ENCODE peak calls at places on chromosomes 11 and 22, in ten cellular contexts. One of them, this sample, is unnamed.

GRCh38 chr11:69450064-69450856 is 31.2 kb upstream of the LINC01488 start:
- DNase-seq in thyroid gland: peak; percentile 74
- DNase-seq in fibroblast of lung: no peak
- DNase-seq in GM23338: no peak
- DNase-seq in cardiac muscle cell: no peak
- DNase-seq in psoas muscle: peak; percentile 61
- DNase-seq in IMR-90: no peak
- DNase-seq in upper lobe of right lung: no peak
- DNase-seq in lower lobe of right lung: no peak
- DNase-seq in CD8-positive, alpha-beta T cell: no peak
- DNase-seq in this sample: no peak

GRCh38 chr11:115930276-115930675 is 426.1 kb upstream of the CADM1 start:
- DNase-seq in CD8-positive, alpha-beta T cell: no peak
- DNase-seq in psoas muscle: no peak
- DNase-seq in GM23338: no peak
- DNase-seq in thyroid gland: no peak
- DNase-seq in upper lobe of right lung: no peak
- DNase-seq in cardiac muscle cell: no peak
- DNase-seq in lower lobe of right lung: no peak
- DNase-seq in IMR-90: no peak
- DNase-seq in fibroblast of lung: peak; percentile 25
- DNase-seq in this sample: no peak

GRCh38 chr11:18958221-18958910 is 19.2 kb upstream of the MRGPRX1 start:
- DNase-seq in fibroblast of lung: no peak
- DNase-seq in lower lobe of right lung: no peak
- DNase-seq in CD8-positive, alpha-beta T cell: no peak
- DNase-seq in upper lobe of right lung: no peak
- DNase-seq in psoas muscle: no peak
- DNase-seq in cardiac muscle cell: no peak
- DNase-seq in GM23338: peak; percentile 81
- DNase-seq in thyroid gland: peak; percentile 11
- DNase-seq in IMR-90: no peak
- DNase-seq in this sample: no peak

GRCh38 chr11:75313457-75314272 is 37.8 kb downstream of the ARRB1 start:
- DNase-seq in fibroblast of lung: peak; percentile 55
- DNase-seq in lower lobe of right lung: peak; percentile 77
- DNase-seq in CD8-positive, alpha-beta T cell: no peak
- DNase-seq in GM23338: no peak
- DNase-seq in IMR-90: peak; percentile 81
- DNase-seq in thyroid gland: peak; percentile 85
- DNase-seq in psoas muscle: peak; percentile 80
- DNase-seq in upper lobe of right lung: peak; percentile 82
- DNase-seq in cardiac muscle cell: peak; percentile 80
- DNase-seq in this sample: no peak

GRCh38 chr22:42747701-42748513 is 27.2 kb upstream of the A4GALT start:
- DNase-seq in GM23338: no peak
- DNase-seq in CD8-positive, alpha-beta T cell: no peak
- DNase-seq in lower lobe of right lung: no peak
- DNase-seq in thyroid gland: no peak
- DNase-seq in fibroblast of lung: peak; percentile 84
- DNase-seq in IMR-90: peak; percentile 76
- DNase-seq in cardiac muscle cell: peak; percentile 73
- DNase-seq in psoas muscle: no peak
- DNase-seq in upper lobe of right lung: no peak
- DNase-seq in this sample: no peak

GRCh38 chr11:111417011-111417765 is 38.1 kb upstream of the POU2AF1 start:
- DNase-seq in psoas muscle: no peak
- DNase-seq in lower lobe of right lung: no peak
- DNase-seq in upper lobe of right lung: no peak
- DNase-seq in cardiac muscle cell: no peak
- DNase-seq in fibroblast of lung: no peak
- DNase-seq in IMR-90: peak; percentile 73
- DNase-seq in GM23338: no peak
- DNase-seq in CD8-positive, alpha-beta T cell: no peak
- DNase-seq in thyroid gland: peak; percentile 73
- DNase-seq in this sample: no peak

GRCh38 chr11:95346207-95346718 is 115.3 kb upstream of the SESN3 start:
- DNase-seq in IMR-90: no peak
- DNase-seq in CD8-positive, alpha-beta T cell: no peak
- DNase-seq in GM23338: no peak
- DNase-seq in fibroblast of lung: no peak
- DNase-seq in upper lobe of right lung: no peak
- DNase-seq in lower lobe of right lung: no peak
- DNase-seq in psoas muscle: no peak
- DNase-seq in cardiac muscle cell: no peak
- DNase-seq in thyroid gland: no peak
- DNase-seq in this sample: no peak

GRCh38 chr11:114925591-114925990 is 247.3 kb downstream of the NXPE2 start:
- DNase-seq in cardiac muscle cell: no peak
- DNase-seq in GM23338: no peak
- DNase-seq in CD8-positive, alpha-beta T cell: no peak
- DNase-seq in thyroid gland: no peak
- DNase-seq in psoas muscle: no peak
- DNase-seq in lower lobe of right lung: no peak
- DNase-seq in IMR-90: no peak
- DNase-seq in fibroblast of lung: peak; percentile 23
- DNase-seq in upper lobe of right lung: no peak
- DNase-seq in this sample: no peak

GRCh38 chr11:69595805-69596665 is 44.9 kb upstream of the CCND1 start:
- DNase-seq in fibroblast of lung: no peak
- DNase-seq in GM23338: no peak
- DNase-seq in lower lobe of right lung: no peak
- DNase-seq in thyroid gland: no peak
- DNase-seq in psoas muscle: no peak
- DNase-seq in upper lobe of right lung: no peak
- DNase-seq in cardiac muscle cell: no peak
- DNase-seq in CD8-positive, alpha-beta T cell: no peak
- DNase-seq in IMR-90: no peak
- DNase-seq in this sample: no peak

GRCh38 chr11:70364745-70365535 is 33.4 kb upstream of the CTTN start:
- DNase-seq in IMR-90: no peak
- DNase-seq in fibroblast of lung: no peak
- DNase-seq in cardiac muscle cell: no peak
- DNase-seq in lower lobe of right lung: no peak
- DNase-seq in upper lobe of right lung: no peak
- DNase-seq in GM23338: no peak
- DNase-seq in CD8-positive, alpha-beta T cell: peak; percentile 49
- DNase-seq in thyroid gland: no peak
- DNase-seq in psoas muscle: no peak
- DNase-seq in this sample: no peak

GRCh38 chr22:32603651-32604540 is 129.3 kb downstream of the FBXO7 start:
- DNase-seq in IMR-90: no peak
- DNase-seq in thyroid gland: peak; percentile 12
- DNase-seq in fibroblast of lung: no peak
- DNase-seq in cardiac muscle cell: peak; percentile 32
- DNase-seq in lower lobe of right lung: no peak
- DNase-seq in psoas muscle: no peak
- DNase-seq in upper lobe of right lung: no peak
- DNase-seq in GM23338: no peak
- DNase-seq in CD8-positive, alpha-beta T cell: no peak
- DNase-seq in this sample: no peak

GRCh38 chr11:130858215-130858614 is 58.1 kb downstream of the SNX19 start:
- DNase-seq in cardiac muscle cell: no peak
- DNase-seq in IMR-90: no peak
- DNase-seq in GM23338: peak; percentile 14
- DNase-seq in lower lobe of right lung: no peak
- DNase-seq in psoas muscle: no peak
- DNase-seq in thyroid gland: no peak
- DNase-seq in fibroblast of lung: no peak
- DNase-seq in upper lobe of right lung: no peak
- DNase-seq in CD8-positive, alpha-beta T cell: no peak
- DNase-seq in this sample: no peak

GRCh38 chr11:88174627-88175003 is 628 bp downstream of the RAB38 start:
- DNase-seq in fibroblast of lung: peak; percentile 78
- DNase-seq in lower lobe of right lung: peak; percentile 83
- DNase-seq in CD8-positive, alpha-beta T cell: no peak
- DNase-seq in upper lobe of right lung: peak; percentile 88
- DNase-seq in IMR-90: peak; percentile 86
- DNase-seq in thyroid gland: peak; percentile 82
- DNase-seq in cardiac muscle cell: peak; percentile 81
- DNase-seq in GM23338: peak; percentile 56
- DNase-seq in psoas muscle: peak; percentile 71
- DNase-seq in this sample: no peak

GRCh38 chr11:118379497-118379896 is 20.1 kb downstream of the UBE4A start:
- DNase-seq in thyroid gland: no peak
- DNase-seq in IMR-90: no peak
- DNase-seq in GM23338: no peak
- DNase-seq in lower lobe of right lung: no peak
- DNase-seq in psoas muscle: no peak
- DNase-seq in fibroblast of lung: no peak
- DNase-seq in upper lobe of right lung: no peak
- DNase-seq in CD8-positive, alpha-beta T cell: no peak
- DNase-seq in cardiac muscle cell: no peak
- DNase-seq in this sample: no peak

GRCh38 chr11:128691802-128692749 is 1.8 kb upstream of the FLI1 start:
- DNase-seq in fibroblast of lung: no peak
- DNase-seq in cardiac muscle cell: no peak
- DNase-seq in GM23338: peak; percentile 74
- DNase-seq in thyroid gland: no peak
- DNase-seq in IMR-90: no peak
- DNase-seq in psoas muscle: peak; percentile 50
- DNase-seq in lower lobe of right lung: no peak
- DNase-seq in upper lobe of right lung: no peak
- DNase-seq in CD8-positive, alpha-beta T cell: no peak
- DNase-seq in this sample: no peak

GRCh38 chr22:22934543-22935055 is 47.0 kb downstream of the IGLL5 start:
- DNase-seq in IMR-90: no peak
- DNase-seq in GM23338: no peak
- DNase-seq in lower lobe of right lung: no peak
- DNase-seq in thyroid gland: no peak
- DNase-seq in CD8-positive, alpha-beta T cell: no peak
- DNase-seq in psoas muscle: peak; percentile 29
- DNase-seq in upper lobe of right lung: no peak
- DNase-seq in fibroblast of lung: no peak
- DNase-seq in cardiac muscle cell: no peak
- DNase-seq in this sample: no peak

DNA sequence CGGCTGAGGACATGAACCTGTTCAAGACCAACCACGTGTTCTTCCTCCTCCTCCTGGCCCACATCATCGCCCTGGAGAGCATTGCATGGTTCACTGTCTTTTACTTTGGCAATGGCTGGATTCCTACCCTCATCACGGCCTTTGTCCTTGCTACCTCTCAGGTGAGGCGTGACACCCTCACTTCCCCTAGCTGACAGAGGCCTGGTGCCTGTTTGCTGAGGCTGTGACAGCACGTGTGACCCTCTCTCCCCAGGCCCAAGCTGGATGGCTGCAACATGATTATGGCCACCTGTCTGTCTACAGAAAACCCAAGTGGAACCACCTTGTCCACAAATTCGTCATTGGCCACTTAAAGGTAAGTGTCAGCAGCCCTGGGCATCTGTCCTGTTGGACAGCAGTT is 12.3 kb downstream of the FADS2 start:
- DNase-seq in upper lobe of right lung: no peak
- DNase-seq in psoas muscle: no peak
- DNase-seq in GM23338: no peak
- DNase-seq in IMR-90: no peak
- DNase-seq in CD8-positive, alpha-beta T cell: no peak
- DNase-seq in lower lobe of right lung: no peak
- DNase-seq in thyroid gland: no peak
- DNase-seq in cardiac muscle cell: no peak
- DNase-seq in fibroblast of lung: no peak
- DNase-seq in this sample: no peak
- H3K4me3 ChIP-seq in upper lobe of right lung: no peak overlapping the region
- H3K4me3 ChIP-seq in psoas muscle: no peak overlapping the region
- H3K4me3 ChIP-seq in GM23338: no peak overlapping the region
- H3K4me3 ChIP-seq in IMR-90: no peak overlapping the region
- H3K4me3 ChIP-seq in CD8-positive, alpha-beta T cell: no peak overlapping the region
- H3K4me3 ChIP-seq in lower lobe of right lung: no peak overlapping the region
- H3K4me3 ChIP-seq in thyroid gland: no peak overlapping the region
- H3K4me3 ChIP-seq in cardiac muscle cell: no peak overlapping the region
- H3K4me3 ChIP-seq in fibroblast of lung: no peak overlapping the region
- H3K4me3 ChIP-seq in this sample: no peak overlapping the region

GRCh38 chr22:27879923-27880322 is 39.1 kb downstream of the PITPNB start:
- DNase-seq in GM23338: peak; percentile 79
- DNase-seq in upper lobe of right lung: no peak
- DNase-seq in psoas muscle: no peak
- DNase-seq in fibroblast of lung: peak; percentile 49
- DNase-seq in lower lobe of right lung: no peak
- DNase-seq in IMR-90: peak; percentile 54
- DNase-seq in cardiac muscle cell: peak; percentile 68
- DNase-seq in thyroid gland: no peak
- DNase-seq in CD8-positive, alpha-beta T cell: no peak
- DNase-seq in this sample: no peak
- H3K27ac ChIP-seq in GM23338: no peak overlapping the region
- H3K27ac ChIP-seq in upper lobe of right lung: no peak overlapping the region
- H3K27ac ChIP-seq in psoas muscle: no peak overlapping the region
- H3K27ac ChIP-seq in fibroblast of lung: no peak overlapping the region
- H3K27ac ChIP-seq in lower lobe of right lung: no peak overlapping the region
- H3K27ac ChIP-seq in IMR-90: peak overlapping the region; percentile 32
- H3K27ac ChIP-seq in cardiac muscle cell: no peak overlapping the region
- H3K27ac ChIP-seq in thyroid gland: no peak overlapping the region
- H3K27ac ChIP-seq in CD8-positive, alpha-beta T cell: no peak overlapping the region
- H3K27ac ChIP-seq in this sample: no peak overlapping the region

DNA sequence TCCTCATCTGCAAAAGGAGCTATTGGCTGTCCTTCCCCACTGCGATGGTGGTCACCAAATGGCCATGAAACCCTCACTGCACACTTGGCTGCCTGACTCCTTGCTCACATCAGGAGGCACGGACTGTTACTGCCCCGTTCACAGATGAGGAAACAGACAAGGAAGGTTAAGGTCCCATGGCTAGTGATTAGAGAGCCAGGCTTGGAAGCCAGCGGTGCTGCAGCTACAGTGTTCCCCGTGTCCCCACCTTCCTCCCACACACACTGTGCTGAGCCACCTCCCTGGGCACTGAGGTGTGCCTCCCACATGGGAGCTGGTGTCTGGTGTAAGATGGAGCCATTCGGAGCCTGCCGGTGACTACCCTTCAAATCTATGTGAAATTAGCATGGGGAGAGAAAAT is 2.6 kb downstream of the ARHGAP8 start:
- DNase-seq in upper lobe of right lung: no peak
- DNase-seq in lower lobe of right lung: no peak
- DNase-seq in fibroblast of lung: no peak
- DNase-seq in CD8-positive, alpha-beta T cell: no peak
- DNase-seq in cardiac muscle cell: no peak
- DNase-seq in GM23338: no peak
- DNase-seq in thyroid gland: peak; percentile 78
- DNase-seq in psoas muscle: no peak
- DNase-seq in IMR-90: no peak
- DNase-seq in this sample: no peak
- H3K4me3 ChIP-seq in upper lobe of right lung: no peak overlapping the region
- H3K4me3 ChIP-seq in lower lobe of right lung: no peak overlapping the region
- H3K4me3 ChIP-seq in fibroblast of lung: no peak overlapping the region
- H3K4me3 ChIP-seq in CD8-positive, alpha-beta T cell: no peak overlapping the region
- H3K4me3 ChIP-seq in cardiac muscle cell: no peak overlapping the region
- H3K4me3 ChIP-seq in GM23338: peak overlapping the region; percentile 44
- H3K4me3 ChIP-seq in thyroid gland: no peak overlapping the region
- H3K4me3 ChIP-seq in psoas muscle: no peak overlapping the region
- H3K4me3 ChIP-seq in IMR-90: no peak overlapping the region
- H3K4me3 ChIP-seq in this sample: no peak overlapping the region

DNA sequence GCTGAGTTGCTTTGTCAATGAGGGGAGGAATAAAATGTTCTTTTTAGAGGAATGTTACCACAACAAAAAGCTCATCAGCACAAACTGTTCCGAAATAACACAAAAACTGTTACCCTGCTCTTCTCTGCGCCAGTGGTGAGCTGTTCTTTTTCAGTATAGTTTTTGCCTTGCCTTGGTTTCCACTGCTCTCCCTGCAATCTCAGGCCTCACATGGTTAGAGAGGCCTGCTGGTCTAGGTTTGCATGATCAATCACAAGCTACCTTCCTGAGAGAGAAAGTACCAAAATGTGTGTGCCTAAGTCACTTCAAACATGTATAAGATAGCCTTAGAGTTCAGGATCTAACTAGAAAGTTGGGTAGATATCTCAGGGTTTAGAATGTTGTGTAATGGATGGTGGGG is 114.6 kb downstream of the STIM1 start:
- DNase-seq in upper lobe of right lung: no peak
- DNase-seq in GM23338: no peak
- DNase-seq in IMR-90: no peak
- DNase-seq in thyroid gland: no peak
- DNase-seq in CD8-positive, alpha-beta T cell: no peak
- DNase-seq in lower lobe of right lung: no peak
- DNase-seq in cardiac muscle cell: no peak
- DNase-seq in fibroblast of lung: no peak
- DNase-seq in psoas muscle: no peak
- DNase-seq in this sample: no peak
- H3K27ac ChIP-seq in upper lobe of right lung: no peak overlapping the region
- H3K27ac ChIP-seq in GM23338: no peak overlapping the region
- H3K27ac ChIP-seq in IMR-90: no peak overlapping the region
- H3K27ac ChIP-seq in thyroid gland: no peak overlapping the region
- H3K27ac ChIP-seq in CD8-positive, alpha-beta T cell: peak overlapping the region; percentile 0
- H3K27ac ChIP-seq in lower lobe of right lung: no peak overlapping the region
- H3K27ac ChIP-seq in cardiac muscle cell: no peak overlapping the region
- H3K27ac ChIP-seq in fibroblast of lung: no peak overlapping the region
- H3K27ac ChIP-seq in psoas muscle: no peak overlapping the region
- H3K27ac ChIP-seq in this sample: peak overlapping the region; percentile 43